ENCODE peak calls at places on chromosomes 11 and 22, in eight cellular contexts. R is cardiac muscle cell, V is Ammon's horn, Y is NAMALWA, S is GM10248, A is renal cortical epithelial cell, K is GM18507, M is left colon. I is an unnamed sample.

GRCh38 chr11:15901046-15901445 is 455.3 kb downstream of the SOX6 start:
- DNase-seq in V (no peak), A (no peak), Y (no peak), K (no peak), R (peak; percentile 62), S (no peak), M (no peak), I (no peak)

GRCh38 chr11:64572143-64572542 is 18.9 kb upstream of the SLC22A12 start:
- DNase-seq in R (no peak), K (no peak), V (no peak), A (no peak), S (no peak), Y (no peak), M (no peak), I (no peak)

GRCh38 chr22:20188567-20188877 is 37.7 kb upstream of the CCDC188 start:
- DNase-seq in K (no peak), A (no peak), Y (no peak), S (no peak), V (no peak), R (no peak), M (no peak), I (no peak)

GRCh38 chr22:38196791-38197429 is 4.9 kb upstream of the MAFF start:
- DNase-seq in Y (no peak), A (no peak), S (no peak), R (no peak), M (no peak), V (no peak), K (no peak), I (no peak)

GRCh38 chr11:102446606-102447005 is 6.0 kb downstream of the TMEM123 start:
- DNase-seq in K (no peak), A (peak; percentile 73), S (no peak), R (no peak), V (no peak), Y (no peak), M (no peak), I (no peak)

GRCh38 chr11:73072935-73073481 is 69.1 kb downstream of the FCHSD2 start:
- DNase-seq in Y (peak; percentile 57), K (no peak), A (peak; percentile 83), S (peak; percentile 38), R (peak; percentile 11), V (peak; percentile 27), M (no peak), I (peak; percentile 64)

GRCh38 chr11:88813233-88813915 is 252.4 kb downstream of the GRM5 start:
- DNase-seq in K (no peak), Y (no peak), M (no peak), S (peak; percentile 17), R (no peak), V (no peak), A (no peak), I (peak; percentile 21)

GRCh38 chr11:64207247-64208085 is 945 bp downstream of the FERMT3 start:
- DNase-seq in A (no peak), K (peak; percentile 84), S (peak; percentile 91), V (peak; percentile 68), Y (peak; percentile 77), R (no peak), M (peak; percentile 75), I (peak; percentile 85)

GRCh38 chr22:20807315-20807752 is 33.4 kb downstream of the SERPIND1 start:
- DNase-seq in S (no peak), Y (no peak), A (peak; percentile 86), K (no peak), M (no peak), V (peak; percentile 40), R (no peak), I (no peak)

GRCh38 chr22:49521787-49522224 is 305.9 kb downstream of the BRD1 start:
- DNase-seq in K (no peak), R (no peak), S (no peak), V (peak; percentile 55), Y (no peak), M (no peak), A (no peak), I (no peak)

GRCh38 chr11:119175493-119176077 is 7.1 kb downstream of the NLRX1 start:
- DNase-seq in Y (no peak), A (peak; percentile 51), K (no peak), M (no peak), V (no peak), S (no peak), R (no peak), I (no peak)

GRCh38 chr22:35403356-35403755 is 3.4 kb downstream of the MCM5 start:
- DNase-seq in Y (no peak), A (no peak), K (no peak), V (no peak), S (no peak), M (no peak), R (no peak), I (no peak)

GRCh38 chr11:9784602-9785315 is 120.9 kb downstream of the SWAP70 start:
- DNase-seq in K (no peak), V (peak; percentile 32), M (no peak), R (peak; percentile 51), A (no peak), Y (no peak), S (no peak), I (no peak)

GRCh38 chr11:12436266-12436665 is 58.9 kb downstream of the PARVA start:
- DNase-seq in V (no peak), K (no peak), A (no peak), S (no peak), M (no peak), Y (no peak), R (no peak), I (no peak)

GRCh38 chr11:46705070-46705688 is 4.3 kb downstream of the ZNF408 start:
- DNase-seq in M (no peak), R (no peak), A (no peak), S (no peak), Y (no peak), K (no peak), V (no peak), I (no peak)

GRCh38 chr22:47113880-47114415 is 351.5 kb downstream of the TBC1D22A start:
- DNase-seq in M (no peak), Y (no peak), V (no peak), R (no peak), K (no peak), S (no peak), A (no peak), I (no peak)

GRCh38 chr11:126925321-126926093 is 75.1 kb downstream of the KIRREL3 start:
- DNase-seq in M (no peak), Y (no peak), V (peak; percentile 74), K (no peak), R (no peak), S (no peak), A (no peak), I (no peak)

GRCh38 chr11:47443817-47444216 is 5.1 kb downstream of the RAPSN start:
- DNase-seq in M (no peak), Y (no peak), K (no peak), A (no peak), V (no peak), S (no peak), R (no peak), I (no peak)